ENCODE peak calls at places on chromosomes 12 and 14, in eight cellular contexts. V, C, L, W, G, S, K and A are unnamed samples.

GRCh38 chr14:75437201-75438143 is 9.7 kb downstream of the JDP2 start:
- DNase-seq in V (no peak), C (no peak), L (no peak), W (no peak), G (no peak), S (no peak), K (no peak), A (no peak)

GRCh38 chr14:60720962-60721330 is 3.2 kb downstream of the SIX4 start:
- DNase-seq in V (no peak), C (no peak), L (no peak), W (no peak), G (no peak), S (no peak), K (no peak), A (no peak)

GRCh38 chr14:92247937-92248336 is 75.0 kb upstream of the SLC24A4 start:
- DNase-seq in V (no peak), C (no peak), L (no peak), W (no peak), G (no peak), S (no peak), K (no peak), A (no peak)

GRCh38 chr12:80175307-80175930 is 76.1 kb downstream of the OTOGL start:
- DNase-seq in V (no peak), C (no peak), L (no peak), W (no peak), G (no peak), S (no peak), K (no peak), A (no peak)

GRCh38 chr12:66596189-66596588 is 82.7 kb downstream of the GRIP1 start:
- DNase-seq in V (peak), C (no peak), L (peak), W (peak), G (no peak), S (no peak), K (no peak), A (no peak)

GRCh38 chr12:52605542-52605941 is 4.3 kb upstream of the KRT72 start:
- DNase-seq in V (no peak), C (no peak), L (no peak), W (no peak), G (no peak), S (no peak), K (no peak), A (no peak)

GRCh38 chr14:46368275-46368674 is 283.3 kb downstream of the RPL10L start:
- DNase-seq in V (no peak), C (no peak), L (no peak), W (no peak), G (no peak), S (no peak), K (no peak), A (peak)

GRCh38 chr12:123142948-123143752 is 7.7 kb downstream of the PITPNM2 start:
- DNase-seq in V (no peak), C (no peak), L (no peak), W (no peak), G (no peak), S (no peak), K (peak), A (no peak)

GRCh38 chr12:55044135-55044534 is 24.4 kb downstream of the NEUROD4 start:
- DNase-seq in V (no peak), C (no peak), L (no peak), W (no peak), G (no peak), S (no peak), K (no peak), A (no peak)

GRCh38 chr12:22252057-22252456 is 82.5 kb downstream of the ST8SIA1 start:
- DNase-seq in V (no peak), C (no peak), L (no peak), W (no peak), G (no peak), S (no peak), K (no peak), A (no peak)

GRCh38 chr14:76981670-76982069 is 46.8 kb downstream of the IRF2BPL start:
- DNase-seq in V (no peak), C (no peak), L (no peak), W (no peak), G (no peak), S (no peak), K (no peak), A (no peak)

GRCh38 chr14:23639048-23639890 is 3.1 kb downstream of the DHRS2 start:
- DNase-seq in V (no peak), C (no peak), L (no peak), W (no peak), G (no peak), S (no peak), K (no peak), A (no peak)

GRCh38 chr12:76637807-76638206 is 78.2 kb upstream of the OSBPL8 start:
- DNase-seq in V (no peak), C (no peak), L (no peak), W (peak), G (no peak), S (peak), K (no peak), A (no peak)

GRCh38 chr14:58238252-58239247 is 6.1 kb upstream of the PSMA3 start:
- DNase-seq in V (peak), C (no peak), L (peak), W (no peak), G (no peak), S (no peak), K (no peak), A (no peak)

GRCh38 chr12:59973515-59973914 is 377.7 kb downstream of the SLC16A7 start:
- DNase-seq in V (no peak), C (no peak), L (peak), W (peak), G (no peak), S (peak), K (no peak), A (no peak)

GRCh38 chr12:10558291-10558690 is 52.6 kb downstream of the EIF2S3B start:
- DNase-seq in V (no peak), C (no peak), L (no peak), W (no peak), G (no peak), S (no peak), K (no peak), A (no peak)

GRCh38 chr12:99611117-99611516 is 36.4 kb upstream of the GARIN6 start:
- DNase-seq in V (no peak), C (no peak), L (no peak), W (peak), G (no peak), S (no peak), K (no peak), A (no peak)

GRCh38 chr12:21992823-21993222 is 51.6 kb upstream of the ABCC9 start:
- DNase-seq in V (no peak), C (no peak), L (peak), W (no peak), G (no peak), S (no peak), K (peak), A (no peak)

GRCh38 chr14:21346532-21347135 is 37.2 kb downstream of the SUPT16H start:
- DNase-seq in V (no peak), C (no peak), L (no peak), W (no peak), G (no peak), S (no peak), K (no peak), A (no peak)

GRCh38 chr12:79624378-79624777 is 66.4 kb downstream of the PAWR start:
- DNase-seq in V (no peak), C (no peak), L (no peak), W (no peak), G (no peak), S (no peak), K (no peak), A (no peak)

GRCh38 chr12:53758081-53758769 is 6.4 kb upstream of the CISTR start:
- DNase-seq in V (no peak), C (no peak), L (no peak), W (no peak), G (no peak), S (no peak), K (no peak), A (no peak)

GRCh38 chr14:90397401-90398314 is 829 bp downstream of the CALM1 start:
- DNase-seq in V (no peak), C (peak), L (peak), W (no peak), G (peak), S (no peak), K (peak), A (peak)

GRCh38 chr12:50387487-50387886 is 8.9 kb downstream of the FAM186A start:
- DNase-seq in V (no peak), C (no peak), L (no peak), W (no peak), G (no peak), S (no peak), K (no peak), A (no peak)

GRCh38 chr12:75766263-75767160 is 255.1 kb upstream of the KRR1 start:
- DNase-seq in V (no peak), C (no peak), L (peak), W (peak), G (no peak), S (peak), K (no peak), A (no peak)

GRCh38 chr14:104200591-104200990 is 62.2 kb downstream of the KIF26A start:
- DNase-seq in V (no peak), C (no peak), L (no peak), W (no peak), G (no peak), S (no peak), K (no peak), A (no peak)